ENCODE peak calls at places on chromosomes 5 and 9, in eight cellular contexts. G, D, U, H, R, P, Z and W are unnamed samples.

GRCh38 chr5:162377895-162378294 is 310.3 kb downstream of the GABRG2 start:
- DNase-seq in G (no peak), D (no peak), U (no peak), H (no peak), R (no peak), P (no peak), Z (no peak), W (no peak)

GRCh38 chr9:14895806-14896205 is 14.4 kb downstream of the FREM1 start:
- DNase-seq in G (no peak), D (no peak), U (no peak), H (no peak), R (no peak), P (no peak), Z (no peak), W (peak; percentile 33)

GRCh38 chr5:27708579-27708978 is 670.2 kb upstream of the CDH9 start:
- DNase-seq in G (no peak), D (no peak), U (no peak), H (no peak), R (no peak), P (no peak), Z (peak; percentile 47), W (peak; percentile 30)

GRCh38 chr9:34413229-34413852 is 36.6 kb upstream of the MYORG start:
- DNase-seq in G (peak; percentile 69), D (peak; percentile 29), U (no peak), H (no peak), R (peak; percentile 75), P (no peak), Z (peak; percentile 27), W (peak; percentile 65)

GRCh38 chr5:4994994-4995393 is 145.1 kb upstream of the ADAMTS16 start:
- DNase-seq in G (no peak), D (no peak), U (no peak), H (peak; percentile 52), R (peak; percentile 17), P (no peak), Z (no peak), W (peak; percentile 8)

GRCh38 chr5:135534609-135535419 is 950 bp downstream of the NEUROG1 start:
- DNase-seq in G (no peak), D (no peak), U (no peak), H (no peak), R (no peak), P (no peak), Z (no peak), W (no peak)

GRCh38 chr9:87063883-87064282 is 116.6 kb upstream of the GAS1 start:
- DNase-seq in G (no peak), D (no peak), U (no peak), H (peak; percentile 73), R (no peak), P (no peak), Z (no peak), W (peak; percentile 90)

GRCh38 chr9:7216004-7216821 is 458.4 kb downstream of the KDM4C start:
- DNase-seq in G (no peak), D (no peak), U (no peak), H (peak; percentile 47), R (peak; percentile 94), P (no peak), Z (peak; percentile 36), W (peak; percentile 50)

DNA sequence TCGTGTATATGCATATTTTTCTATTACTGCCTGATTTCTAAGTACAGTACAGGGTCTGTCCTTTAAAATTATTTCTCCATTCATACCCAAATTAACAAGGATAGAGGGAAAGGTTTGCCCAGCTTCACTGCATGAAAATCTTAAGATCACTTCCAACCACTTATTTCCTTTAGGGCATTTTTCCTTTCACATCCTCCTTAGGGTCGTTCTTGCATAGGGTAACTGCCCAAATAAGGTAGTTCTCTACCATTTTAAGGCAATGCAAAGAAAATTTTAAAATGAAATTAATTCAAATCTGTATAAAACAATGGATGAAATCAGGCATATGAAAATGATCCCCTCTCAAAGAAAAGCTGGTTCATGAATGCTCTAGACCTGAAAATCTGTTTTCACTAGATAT is 4.1 kb upstream of the CDC20B start:
- DNase-seq in G (no peak), D (no peak), U (no peak), H (no peak), R (peak; percentile 9), P (no peak), Z (no peak), W (no peak)
- H3K4me3 ChIP-seq in G (no peak overlapping the region), D (peak overlapping the region; percentile 53), U (no peak overlapping the region), H (no peak overlapping the region), R (peak overlapping the region; percentile 54), P (no peak overlapping the region), Z (peak overlapping the region; percentile 47), W (no peak overlapping the region)

DNA sequence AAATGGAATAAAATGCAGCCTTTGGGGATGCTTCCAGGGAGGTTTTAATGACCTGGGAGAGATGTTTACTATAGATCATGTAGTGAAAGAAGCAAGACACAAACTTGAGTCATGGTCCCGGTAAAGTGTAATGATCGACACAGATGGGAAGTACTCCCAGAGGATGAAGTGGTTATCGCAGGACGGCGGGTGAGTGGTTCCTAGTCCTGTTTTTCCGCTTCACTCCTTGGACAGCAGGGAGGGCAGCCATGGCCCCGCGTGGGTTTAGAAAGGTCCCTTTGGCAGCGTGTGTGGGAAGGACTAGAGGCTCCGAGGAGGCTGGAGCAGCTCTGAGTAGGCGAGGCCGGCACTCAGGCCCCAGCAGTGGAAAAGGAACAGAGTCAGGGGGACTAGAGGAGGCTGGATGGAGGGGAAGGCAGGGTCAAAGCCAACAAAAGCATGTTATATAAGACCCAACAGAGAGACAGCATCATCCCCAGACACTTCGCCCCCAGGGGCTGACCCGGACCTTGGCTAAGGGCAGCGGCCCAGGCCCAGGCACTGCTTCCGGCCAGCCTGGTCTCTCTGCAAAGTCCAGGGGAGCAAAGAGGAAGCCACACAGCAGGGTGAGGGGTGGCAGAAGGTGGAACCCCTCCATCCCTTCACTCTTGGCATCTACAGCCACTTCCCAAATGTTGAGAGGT is 49.1 kb upstream of the STXBP1 start:
- DNase-seq in G (no peak), D (no peak), U (no peak), H (no peak), R (no peak), P (peak; percentile 83), Z (peak; percentile 73), W (peak; percentile 61)
- TF ChIP-seq CTCF in G (no peak), D (no peak), U (no peak), H (peak; percentile 22), R (no peak), P (peak; percentile 9), Z (no peak), W (no peak)

GRCh38 chr5:154753792-154754191 is 1.4 kb upstream of the LARP1 start:
- DNase-seq in G (peak; percentile 57), D (peak; percentile 71), U (no peak), H (peak; percentile 91), R (peak; percentile 40), P (no peak), Z (peak; percentile 22), W (peak; percentile 96)
- H3K4me3 ChIP-seq in G (peak overlapping the region; percentile 48), D (peak overlapping the region; percentile 88), U (no peak overlapping the region), H (no peak overlapping the region), R (peak overlapping the region; percentile 77), P (peak overlapping the region; percentile 68), Z (peak overlapping the region; percentile 69), W (no peak overlapping the region)

GRCh38 chr9:16651445-16651964 is 219.0 kb downstream of the BNC2 start:
- DNase-seq in G (no peak), D (no peak), U (no peak), H (no peak), R (no peak), P (no peak), Z (no peak), W (no peak)

GRCh38 chr9:16653491-16654407 is 216.7 kb downstream of the BNC2 start:
- DNase-seq in G (no peak), D (no peak), U (peak; percentile 59), H (no peak), R (no peak), P (no peak), Z (no peak), W (peak; percentile 37)

GRCh38 chr9:16652511-16653101 is 217.9 kb downstream of the BNC2 start:
- DNase-seq in G (no peak), D (no peak), U (no peak), H (no peak), R (no peak), P (no peak), Z (no peak), W (peak; percentile 42)

GRCh38 chr9:16656432-16657169 is 213.9 kb downstream of the BNC2 start:
- DNase-seq in G (no peak), D (no peak), U (no peak), H (no peak), R (peak; percentile 21), P (no peak), Z (no peak), W (no peak)

GRCh38 chr9:16654727-16655126 is 215.7 kb downstream of the BNC2 start:
- DNase-seq in G (no peak), D (no peak), U (no peak), H (no peak), R (no peak), P (no peak), Z (no peak), W (no peak)
- TF ChIP-seq CTCF in G (no peak), D (no peak), U (no peak), H (no peak), R (no peak), P (no peak), Z (no peak), W (no peak)

GRCh38 chr5:1876708-1877433 is 5.9 kb downstream of the IRX4 start:
- DNase-seq in G (no peak), D (no peak), U (no peak), H (no peak), R (no peak), P (no peak), Z (no peak), W (no peak)

GRCh38 chr5:1875481-1875842 is 7.3 kb downstream of the IRX4 start:
- DNase-seq in G (no peak), D (no peak), U (no peak), H (no peak), R (no peak), P (no peak), Z (no peak), W (no peak)

GRCh38 chr5:1877434-1878049 is 5.2 kb downstream of the IRX4 start:
- DNase-seq in G (no peak), D (no peak), U (no peak), H (no peak), R (no peak), P (no peak), Z (no peak), W (no peak)

GRCh38 chr5:1874820-1875219 is 7.9 kb downstream of the IRX4 start:
- DNase-seq in G (no peak), D (no peak), U (no peak), H (no peak), R (no peak), P (no peak), Z (no peak), W (no peak)

GRCh38 chr5:1875843-1876671 is 6.7 kb downstream of the IRX4 start:
- DNase-seq in G (no peak), D (no peak), U (no peak), H (no peak), R (no peak), P (no peak), Z (no peak), W (no peak)
- H3K4me3 ChIP-seq in G (no peak overlapping the region), D (peak overlapping the region; percentile 22), U (no peak overlapping the region), H (no peak overlapping the region), R (no peak overlapping the region), P (no peak overlapping the region), Z (no peak overlapping the region), W (no peak overlapping the region)

GRCh38 chr9:88173378-88173999 is 35.2 kb upstream of the SPATA31C2 start:
- DNase-seq in G (peak; percentile 76), D (no peak), U (no peak), H (peak; percentile 40), R (peak; percentile 83), P (no peak), Z (peak; percentile 87), W (peak; percentile 87)
- TF ChIP-seq CTCF in G (peak; percentile 99), D (no peak), U (peak; percentile 79), H (peak; percentile 77), R (peak; percentile 94), P (peak; percentile 67), Z (peak; percentile 97), W (peak; percentile 83)